ENCODE peak calls at places on chromosomes 13 and 19, in four cellular contexts. K is HFF-Myc, Y is lower lobe of right lung, M is skeletal muscle cell. V is an unnamed sample.
A peak's percentile ranks its signal among the peaks of the same experiment; 100 is the strongest.

GRCh38 chr13:26628706-26629105 is 71.2 kb downstream of the WASF3 start:
- DNase-seq in M (no peak), K (no peak), Y (no peak), V (no peak)

GRCh38 chr13:41577437-41577836 is 120.1 kb downstream of the RGCC start:
- DNase-seq in M (peak; percentile 52), Y (peak; percentile 60), K (no peak), V (no peak)

GRCh38 chr19:57282011-57282636 is 1.8 kb downstream of the ZNF460 start:
- DNase-seq in Y (no peak), M (no peak), K (no peak), V (no peak)

GRCh38 chr19:18761531-18762110 is 29.5 kb downstream of the COMP start:
- DNase-seq in M (no peak), K (no peak), Y (no peak), V (no peak)

GRCh38 chr19:538641-539428 is 5.0 kb upstream of the GZMM start:
- DNase-seq in M (no peak), K (no peak), Y (no peak), V (no peak)

GRCh38 chr19:20472854-20473253 is 92.7 kb downstream of the ZNF737 start:
- DNase-seq in M (no peak), Y (peak; percentile 41), K (no peak), V (no peak)

GRCh38 chr19:5048091-5048726 is 79.3 kb downstream of the KDM4B start:
- DNase-seq in M (no peak), K (no peak), Y (peak; percentile 81), V (no peak)

GRCh38 chr13:94335786-94336357 is 143.6 kb downstream of the DCT start:
- DNase-seq in Y (no peak), M (no peak), K (no peak), V (no peak)

GRCh38 chr13:48096670-48097069 is 1.8 kb upstream of the MED4 start:
- DNase-seq in Y (no peak), K (no peak), M (no peak), V (no peak)

GRCh38 chr19:35261356-35262100 is 7.2 kb upstream of the USF2 start:
- DNase-seq in Y (no peak), K (no peak), M (no peak), V (peak; percentile 24)
- H3K4me3 ChIP-seq in Y (no peak overlapping the region), K (no peak overlapping the region), M (no peak overlapping the region), V (no peak overlapping the region)

DNA sequence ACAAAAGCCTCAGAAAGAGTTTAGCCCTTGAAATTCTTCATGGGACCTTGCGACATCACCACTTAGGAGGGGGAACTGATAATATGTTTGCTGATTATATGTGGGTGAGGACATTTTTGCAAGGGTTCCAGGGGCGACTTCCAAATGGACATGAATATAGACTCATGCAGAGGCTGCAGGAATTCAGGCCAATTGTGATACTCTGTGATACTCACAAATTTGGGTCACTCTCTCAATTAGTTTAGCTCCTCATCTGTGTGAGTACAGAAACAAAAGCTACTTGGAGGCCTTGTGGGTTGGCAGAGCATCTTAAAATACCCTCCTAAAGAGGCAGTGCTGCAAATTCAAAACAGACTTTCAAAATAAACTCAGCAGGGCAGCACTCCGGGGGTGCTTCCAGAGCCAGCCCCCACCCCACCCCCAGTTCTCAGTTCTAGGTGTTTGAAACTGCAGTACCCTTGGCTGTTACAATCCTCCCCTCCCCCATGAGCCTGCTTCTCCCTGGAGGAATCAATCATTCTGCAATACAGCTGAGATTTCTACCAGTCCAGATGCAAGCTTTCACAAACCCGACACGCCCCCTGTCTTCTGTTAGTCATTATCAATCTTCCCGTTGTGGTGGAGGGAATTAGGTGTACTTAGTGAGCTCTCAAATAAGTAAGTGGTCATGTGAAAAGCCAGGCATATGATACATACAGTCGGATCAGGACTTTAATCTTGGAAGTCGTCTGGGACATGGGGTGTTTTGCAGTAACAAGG is 96.9 kb upstream of the MBNL2 start:
- DNase-seq in Y (no peak), M (peak; percentile 95), K (peak; percentile 68), V (peak; percentile 68)
- H3K4me3 ChIP-seq in Y (no peak overlapping the region), M (no peak overlapping the region), K (no peak overlapping the region), V (no peak overlapping the region)

GRCh38 chr13:40490086-40490723 is 176.2 kb downstream of the FOXO1 start:
- DNase-seq in Y (no peak), K (no peak), M (no peak), V (no peak)
- H3K4me3 ChIP-seq in Y (no peak overlapping the region), K (no peak overlapping the region), M (no peak overlapping the region), V (no peak overlapping the region)

DNA sequence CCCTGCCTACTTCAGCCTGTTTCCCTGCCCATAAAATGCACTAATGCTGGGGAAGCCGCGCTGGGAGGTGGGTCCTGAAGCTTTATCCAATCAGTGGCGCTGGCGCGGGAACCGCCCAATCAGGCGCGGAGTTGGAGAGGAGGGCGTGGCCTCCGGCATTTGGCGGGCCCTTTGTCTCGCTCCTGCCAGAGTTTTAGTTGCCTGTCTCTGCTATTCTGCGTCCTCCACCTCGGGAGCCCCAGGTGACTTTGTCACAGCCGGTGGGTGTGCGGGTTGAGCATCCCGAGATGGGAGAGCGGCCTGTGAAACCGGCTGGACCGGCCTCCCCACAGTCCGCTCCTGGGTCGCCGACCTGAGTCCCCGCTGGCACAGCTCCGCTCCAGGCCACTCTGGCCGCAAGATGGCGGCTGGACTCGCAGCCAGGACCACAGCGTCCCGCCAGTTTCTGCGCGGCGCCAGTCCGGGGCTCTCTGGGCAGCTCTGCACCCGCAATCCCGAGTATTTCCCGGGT is 30.7 kb upstream of the ZNF429 start:
- DNase-seq in K (no peak), M (no peak), Y (peak; percentile 81), V (no peak)
- H3K4me3 ChIP-seq in K (peak overlapping the region; percentile 25), M (peak overlapping the region; percentile 50), Y (peak overlapping the region; percentile 60), V (peak overlapping the region; percentile 34)

DNA sequence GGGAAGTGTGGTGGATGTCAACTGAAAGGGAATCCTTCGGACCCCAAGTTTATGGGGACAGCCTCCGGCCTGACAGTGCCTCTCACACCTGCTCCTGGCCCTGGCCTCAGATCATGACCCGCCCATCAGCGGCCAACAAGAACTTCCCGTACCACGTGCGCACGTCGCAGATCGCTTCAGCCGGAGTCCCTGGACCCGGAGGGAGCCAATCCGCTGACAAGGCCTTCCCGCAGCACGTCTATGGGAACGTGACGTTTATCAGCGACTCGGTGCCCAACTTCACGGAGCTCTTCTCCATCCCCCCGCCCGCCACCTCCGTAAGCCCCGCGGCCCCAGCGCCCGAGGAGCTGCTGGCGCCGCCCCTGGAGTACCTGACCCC is 2.0 kb upstream of the MEGF8 start:
- DNase-seq in K (no peak), Y (no peak), M (no peak), V (peak; percentile 61)
- H3K4me3 ChIP-seq in K (no peak overlapping the region), Y (no peak overlapping the region), M (no peak overlapping the region), V (no peak overlapping the region)

GRCh38 chr19:13817615-13818371 is 22.6 kb downstream of the ZSWIM4 start:
- DNase-seq in M (no peak), K (no peak), Y (peak; percentile 89), V (no peak)
- H3K4me3 ChIP-seq in M (no peak overlapping the region), K (no peak overlapping the region), Y (peak overlapping the region; percentile 45), V (no peak overlapping the region)

GRCh38 chr13:36710396-36710795 is 36.6 kb downstream of the SERTM1 start:
- DNase-seq in K (no peak), M (no peak), Y (no peak), V (no peak)

GRCh38 chr13:36713842-36714241 is 40.0 kb downstream of the SERTM1 start:
- DNase-seq in M (no peak), K (no peak), Y (no peak), V (no peak)

GRCh38 chr13:36715841-36716240 is 42.0 kb downstream of the SERTM1 start:
- DNase-seq in M (no peak), K (no peak), Y (no peak), V (no peak)

GRCh38 chr13:36712290-36712689 is 38.5 kb downstream of the SERTM1 start:
- DNase-seq in K (no peak), Y (no peak), M (no peak), V (no peak)

DNA sequence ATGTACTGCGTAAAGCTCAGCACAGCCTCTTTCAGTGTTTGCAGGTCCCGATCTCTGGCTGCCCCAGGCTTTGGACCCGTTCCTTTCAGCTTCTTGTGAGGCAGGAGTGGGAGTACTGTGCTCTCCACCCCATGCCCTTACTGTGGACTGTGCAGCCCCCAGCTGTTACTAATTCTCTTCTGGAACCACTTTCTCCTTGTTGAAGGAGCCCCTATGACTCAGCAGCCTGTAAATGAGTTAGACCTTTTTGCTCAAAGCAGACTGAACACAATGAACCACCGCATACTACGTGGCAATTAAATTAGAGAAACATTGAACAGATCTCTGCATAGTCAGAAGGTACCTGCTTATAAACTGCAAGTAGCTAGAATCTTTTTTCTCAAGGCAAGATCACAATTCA is 39.0 kb downstream of the SERTM1 start:
- DNase-seq in M (peak; percentile 57), K (peak; percentile 37), Y (no peak), V (no peak)
- H3K4me3 ChIP-seq in M (no peak overlapping the region), K (no peak overlapping the region), Y (no peak overlapping the region), V (no peak overlapping the region)

DNA sequence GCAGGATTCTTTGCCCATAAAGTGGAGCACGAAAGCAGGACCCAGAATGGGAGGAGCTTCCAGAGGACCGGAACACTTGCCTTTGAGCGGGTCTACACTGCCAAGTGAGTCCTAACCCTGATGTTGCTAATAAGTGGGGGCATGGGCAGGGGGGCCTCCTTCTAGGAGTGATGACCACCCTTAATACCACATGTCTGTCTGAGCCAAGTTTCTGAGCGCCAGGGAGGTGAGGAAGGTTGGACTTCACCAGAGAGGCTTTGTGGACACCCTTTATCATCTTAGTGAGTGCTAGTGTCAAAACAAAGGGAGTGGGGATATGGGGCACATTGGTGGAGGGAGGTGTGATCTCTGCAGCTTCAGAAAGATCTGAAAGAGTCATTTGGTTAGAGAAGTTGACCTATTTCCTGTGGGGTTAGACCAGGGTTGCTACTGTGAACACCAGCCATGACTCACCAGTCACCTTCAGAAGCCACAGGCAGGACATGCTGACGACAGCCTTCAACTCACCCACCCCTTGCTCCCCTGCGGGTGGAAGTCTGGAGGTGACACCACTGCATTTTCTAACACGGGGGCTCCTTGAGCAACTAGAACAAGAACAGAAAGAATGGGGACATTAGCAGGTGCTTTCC is 8.8 kb downstream of the ALOX5AP start:
- DNase-seq in M (no peak), K (no peak), Y (peak; percentile 73), V (no peak)
- H3K4me3 ChIP-seq in M (no peak overlapping the region), K (no peak overlapping the region), Y (no peak overlapping the region), V (no peak overlapping the region)

DNA sequence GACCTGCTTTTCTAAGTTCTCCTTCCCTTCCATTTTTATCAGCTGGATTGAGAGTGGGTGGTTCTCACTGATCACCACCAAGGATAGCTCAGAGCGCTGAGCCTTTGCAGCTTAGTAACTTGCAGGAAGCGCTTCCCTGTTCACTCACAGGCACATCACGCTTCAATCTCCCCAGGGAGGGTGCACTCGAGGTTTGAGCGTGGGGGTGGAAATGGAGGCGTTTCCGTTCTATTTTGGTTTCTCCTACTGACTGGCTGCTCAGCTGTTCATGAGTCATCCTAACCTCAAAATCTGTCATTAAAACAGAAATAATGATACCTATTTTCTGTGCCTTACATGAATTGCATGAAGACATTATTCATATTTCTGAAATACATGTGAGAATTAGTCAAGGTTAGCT is 292.1 kb downstream of the SPRY2 start:
- DNase-seq in Y (peak; percentile 79), M (peak; percentile 99), K (peak; percentile 76), V (peak; percentile 79)
- H3K4me3 ChIP-seq in Y (no peak overlapping the region), M (no peak overlapping the region), K (no peak overlapping the region), V (no peak overlapping the region)

V was measured in RWPE2.